ENCODE peak calls at places on chromosomes 5 and 9, in six cellular contexts. M, U, A, O, E and W are unnamed samples.

GRCh38 chr9:129623331-129623730 is 2.4 kb upstream of the C9orf50 start:
- DNase-seq in M (no peak), U (no peak), A (no peak), O (no peak), E (no peak), W (no peak)

GRCh38 chr9:73038613-73039012 is 85.8 kb upstream of the ALDH1A1 start:
- DNase-seq in M (no peak), U (no peak), A (no peak), O (peak; percentile 57), E (no peak), W (no peak)

GRCh38 chr5:157463081-157463480 is 3.1 kb downstream of the NIPAL4 start:
- DNase-seq in M (no peak), U (no peak), A (no peak), O (no peak), E (no peak), W (no peak)

GRCh38 chr9:120413121-120414048 is 166.6 kb downstream of the CDK5RAP2 start:
- DNase-seq in M (no peak), U (no peak), A (no peak), O (no peak), E (no peak), W (no peak)

GRCh38 chr9:84300271-84300670 is 40.3 kb downstream of the SLC28A3 start:
- DNase-seq in M (no peak), U (no peak), A (no peak), O (no peak), E (no peak), W (no peak)

GRCh38 chr5:126998201-126998631 is 32.1 kb downstream of the MARCHF3 start:
- DNase-seq in M (no peak), U (no peak), A (no peak), O (peak; percentile 32), E (no peak), W (no peak)

GRCh38 chr5:38462972-38463633 is 93.3 kb downstream of the LIFR start:
- DNase-seq in M (no peak), U (no peak), A (no peak), O (no peak), E (no peak), W (no peak)

GRCh38 chr9:132356276-132356924 is 1.6 kb upstream of the SETX start:
- DNase-seq in M (no peak), U (no peak), A (no peak), O (no peak), E (no peak), W (no peak)